ENCODE peak calls at places on chromosomes 2 and 18, in four cellular contexts. B is neuronal stem cell, I is IMR-90, F is H9. J is an unnamed sample.

GRCh38 chr2:187403568-187404260 is 44.3 kb downstream of the CALCRL start:
- DNase-seq in B (no peak), I (no peak), F (no peak), J (no peak)

GRCh38 chr2:134460583-134460998 is 206.7 kb downstream of the MGAT5 start:
- DNase-seq in B (peak), I (peak), F (peak), J (peak)

GRCh38 chr2:68746408-68746807 is 11.8 kb downstream of the ARHGAP25 start:
- DNase-seq in B (no peak), I (no peak), F (peak), J (no peak)

GRCh38 chr2:52658598-52658997 is 1109.0 kb upstream of the CHAC2 start:
- DNase-seq in B (no peak), I (peak), F (no peak), J (peak)

GRCh38 chr2:160419776-160420521 is 73.7 kb downstream of the RBMS1 start:
- DNase-seq in B (no peak), I (peak), F (no peak), J (peak)

GRCh38 chr18:35324926-35325655 is 19.1 kb downstream of the ZNF24 start:
- DNase-seq in B (no peak), I (peak), F (no peak), J (peak)

GRCh38 chr2:175854149-175854548 is 147.9 kb downstream of the LNPK start:
- DNase-seq in B (no peak), I (no peak), F (no peak), J (no peak)

GRCh38 chr2:237434916-237435315 is 21.0 kb upstream of the COL6A3 start:
- DNase-seq in B (no peak), I (peak), F (no peak), J (peak)

GRCh38 chr2:28413152-28413895 is 20.7 kb downstream of the FOSL2 start:
- DNase-seq in B (no peak), I (peak), F (peak), J (peak)

GRCh38 chr2:40144022-40144421 is 307.9 kb downstream of the SLC8A1 start:
- DNase-seq in B (no peak), I (no peak), F (no peak), J (no peak)

GRCh38 chr18:48929951-48930713 is 20.6 kb downstream of the SMAD7 start:
- DNase-seq in B (no peak), I (peak), F (no peak), J (peak)

GRCh38 chr2:2586961-2587360 is 255.9 kb upstream of the MYT1L start:
- DNase-seq in B (no peak), I (no peak), F (no peak), J (no peak)

GRCh38 chr2:71458413-71459083 is 5.2 kb downstream of the DYSF start:
- DNase-seq in B (no peak), I (peak), F (no peak), J (peak)

GRCh38 chr2:235614900-235615712 is 121.3 kb downstream of the AGAP1 start:
- DNase-seq in B (no peak), I (peak), F (no peak), J (peak)

GRCh38 chr2:8848328-8849100 is 11.1 kb upstream of the KIDINS220 start:
- DNase-seq in B (no peak), I (no peak), F (no peak), J (peak)

GRCh38 chr2:122000556-122001340 is 245.3 kb downstream of the TSN start:
- DNase-seq in B (no peak), I (no peak), F (no peak), J (no peak)

GRCh38 chr2:152513681-152514080 is 178.7 kb downstream of the FMNL2 start:
- DNase-seq in B (no peak), I (peak), F (no peak), J (no peak)

GRCh38 chr2:61247204-61247812 is 85.3 kb downstream of the C2orf74 start:
- DNase-seq in B (no peak), I (peak), F (no peak), J (peak)

GRCh38 chr18:42412281-42412680 is 457.2 kb downstream of the PIK3C3 start:
- DNase-seq in B (no peak), I (no peak), F (no peak), J (no peak)

GRCh38 chr2:54586062-54586982 is 130.2 kb downstream of the SPTBN1 start:
- DNase-seq in B (no peak), I (peak), F (no peak), J (peak)

GRCh38 chr2:96832751-96833507 is 10.9 kb downstream of the ANKRD23 start:
- DNase-seq in B (peak), I (peak), F (peak), J (peak)

GRCh38 chr2:159516241-159516758 is 100.0 kb downstream of the BAZ2B start:
- DNase-seq in B (peak), I (peak), F (no peak), J (peak)

GRCh38 chr2:127411609-127412370 is 6.4 kb upstream of the PROC start:
- DNase-seq in B (no peak), I (no peak), F (no peak), J (no peak)
- H3K27ac ChIP-seq in B (no peak), I (peak), F (no peak), J (no peak)

GRCh38 chr2:85906748-85907147 is 18.0 kb upstream of the ST3GAL5 start:
- DNase-seq in B (no peak), I (no peak), F (no peak), J (no peak)

GRCh38 chr2:85905187-85905666 is 16.4 kb upstream of the ST3GAL5 start:
- DNase-seq in B (no peak), I (peak), F (no peak), J (peak)

GRCh38 chr2:85902496-85902895 is 13.7 kb upstream of the ST3GAL5 start:
- DNase-seq in B (no peak), I (peak), F (no peak), J (peak)

GRCh38 chr2:85905891-85906290 is 17.1 kb upstream of the ST3GAL5 start:
- DNase-seq in B (no peak), I (no peak), F (no peak), J (no peak)

GRCh38 chr2:85903849-85904248 is 15.1 kb upstream of the ST3GAL5 start:
- DNase-seq in B (no peak), I (no peak), F (no peak), J (no peak)
- H2AK5ac ChIP-seq in B (peak), I (no peak), F (no peak), J (no peak)

GRCh38 chr2:727071-727470 is 49.9 kb upstream of the TMEM18 start:
- DNase-seq in B (no peak), I (no peak), F (no peak), J (no peak)
- H3K4ac ChIP-seq in B (no peak), I (no peak), F (no peak), J (no peak)

DNA sequence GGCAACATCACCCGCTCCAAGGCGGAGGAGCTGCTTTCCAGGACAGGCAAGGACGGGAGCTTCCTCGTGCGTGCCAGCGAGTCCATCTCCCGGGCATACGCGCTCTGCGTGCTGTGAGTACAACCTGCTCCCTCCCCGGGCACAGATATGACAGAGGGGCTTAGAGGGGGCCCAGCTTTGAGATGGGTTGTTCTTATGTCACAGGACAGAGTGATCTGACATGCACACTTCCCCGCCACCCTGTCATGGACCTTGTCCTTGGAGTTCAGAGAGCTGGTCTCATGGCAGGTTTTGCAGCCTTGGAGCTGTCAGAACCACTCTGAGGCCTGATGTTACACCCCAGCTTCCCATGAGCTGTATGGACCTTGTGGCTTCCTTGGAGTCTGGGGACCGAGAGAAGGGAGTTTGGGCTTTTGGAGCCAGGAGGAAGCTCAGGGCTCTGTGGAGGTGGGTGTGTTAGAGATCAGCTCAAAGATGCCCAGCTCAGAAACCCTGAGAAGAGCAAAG is 411 bp downstream of the INPP5D start:
- DNase-seq in B (no peak), I (no peak), F (no peak), J (no peak)
- H3K27ac ChIP-seq in B (no peak), I (no peak), F (no peak), J (no peak)

GRCh38 chr2:24473613-24474012 is 17.4 kb upstream of the NCOA1 start:
- DNase-seq in B (no peak), I (no peak), F (no peak), J (no peak)
- H2AK5ac ChIP-seq in B (no peak), I (no peak), F (no peak), J (no peak)